ENCODE peak calls at places on chromosomes 13 and 19, in four cellular contexts. R, O, V and G are unnamed samples. For H3K27me3, the result is how much of the 10 kb centered on the place peaks cover.

GRCh38 chr13:21372530-21372929 is 86.6 kb downstream of the ZDHHC20 start:
- DNase-seq in O (no peak), R (no peak), V (no peak), G (no peak)

GRCh38 chr13:33219926-33220325 is 65.6 kb downstream of the STARD13 start:
- DNase-seq in V (no peak), O (no peak), R (no peak), G (no peak)

GRCh38 chr19:658916-659839 is 3.8 kb downstream of the RNF126 start:
- DNase-seq in R (peak), V (no peak), O (peak), G (no peak)

GRCh38 chr19:35269425-35270117 is 809 bp downstream of the USF2 start:
- DNase-seq in V (peak), R (peak), O (peak), G (peak)

GRCh38 chr13:111789011-111789410 is 277.9 kb upstream of the SOX1 start:
- DNase-seq in R (no peak), V (no peak), O (peak), G (no peak)

GRCh38 chr13:26899153-26899552 is 138.6 kb upstream of the GPR12 start:
- DNase-seq in V (no peak), O (no peak), R (no peak), G (no peak)

GRCh38 chr19:12350185-12350889 is 15.1 kb downstream of the ZNF442 start:
- DNase-seq in V (peak), R (no peak), O (no peak), G (no peak)

GRCh38 chr19:10419200-10419645 is 1.1 kb upstream of the PDE4A start:
- DNase-seq in O (no peak), R (peak), V (no peak), G (no peak)

GRCh38 chr19:16062789-16063188 is 13.5 kb upstream of the TPM4 start:
- DNase-seq in V (no peak), R (peak), O (no peak), G (no peak)

GRCh38 chr19:51552996-51553725 is 17.9 kb upstream of the ZNF175 start:
- DNase-seq in V (peak), O (peak), R (peak), G (peak)

GRCh38 chr13:41648314-41648935 is 191.1 kb downstream of the RGCC start:
- DNase-seq in O (no peak), V (no peak), R (no peak), G (no peak)

GRCh38 chr19:48393559-48394330 is at the start of gene GRIN2D:
- DNase-seq in O (no peak), R (peak), V (peak), G (peak)

GRCh38 chr13:39951301-39951700 is 295.8 kb downstream of the COG6 start:
- DNase-seq in O (no peak), V (no peak), R (no peak), G (no peak)

GRCh38 chr19:36916991-36917390 is 859 bp downstream of the ZNF568 start:
- DNase-seq in V (peak), R (no peak), O (no peak), G (no peak)

GRCh38 chr13:39538826-39539555 is 64.0 kb downstream of the LHFPL6 start:
- DNase-seq in V (peak), O (no peak), R (no peak), G (no peak)

GRCh38 chr19:17035842-17036424 is 9.3 kb upstream of the CPAMD8 start:
- DNase-seq in V (no peak), R (no peak), O (no peak), G (no peak)

GRCh38 chr19:39307233-39307821 is 11.1 kb downstream of the IFNL1 start:
- DNase-seq in O (no peak), V (no peak), R (no peak), G (no peak)

GRCh38 chr19:49556412-49557398 is 23.7 kb downstream of the NOSIP start:
- DNase-seq in R (peak), V (no peak), O (no peak), G (peak)

GRCh38 chr19:51702754-51703654 is 9.9 kb downstream of the SPACA6 start:
- DNase-seq in R (no peak), O (no peak), V (no peak), G (peak)

GRCh38 chr13:102724923-102725322 is 30.1 kb upstream of the METTL21C start:
- DNase-seq in R (no peak), O (no peak), V (peak), G (no peak)

GRCh38 chr19:51692065-51692915 is 840 bp upstream of the SPACA6 start:
- DNase-seq in R (no peak), O (no peak), V (no peak), G (no peak)

DNA sequence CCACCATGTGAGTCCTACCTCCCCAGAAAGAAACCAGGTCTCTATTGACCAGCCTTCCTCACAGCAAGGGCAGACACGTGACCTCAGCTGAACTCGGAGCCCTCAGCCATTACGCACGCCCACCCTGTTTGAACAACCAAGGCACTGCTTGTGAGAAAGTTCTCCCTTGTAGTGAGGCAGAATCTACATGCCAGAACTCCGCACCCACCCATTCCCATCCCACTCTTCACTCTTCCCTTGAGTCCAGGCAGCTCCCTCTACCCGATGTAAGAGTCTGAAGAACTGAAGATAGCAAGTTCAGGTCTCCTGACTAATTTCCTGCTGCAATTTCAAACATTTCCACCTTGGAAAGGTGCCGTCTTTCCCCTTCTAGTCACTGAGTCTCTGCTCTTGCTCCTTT is 6.4 kb downstream of the NOVA2 start:
- DNase-seq in O (no peak), R (no peak), V (no peak), G (no peak)
- H3K27me3 ChIP-seq in O (under half), R (under half), V (under half), G (under half)

DNA sequence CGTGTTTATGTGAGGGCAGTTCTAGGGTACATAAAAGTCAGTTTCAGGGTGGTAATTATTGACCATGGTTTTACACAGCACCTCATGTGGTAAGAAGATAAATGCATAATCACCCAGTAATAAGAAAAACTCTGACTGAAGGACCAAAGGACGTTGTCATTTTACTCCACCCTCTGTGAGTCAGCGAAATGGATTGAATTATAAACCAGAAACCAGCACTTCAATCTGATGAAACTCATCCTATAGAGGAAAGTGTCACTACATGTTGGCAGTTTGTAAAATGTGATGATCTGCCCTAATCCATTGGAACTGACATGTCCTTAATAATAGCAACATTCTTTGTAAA is 406.8 kb downstream of the KLF5 start:
- DNase-seq in O (no peak), V (peak), R (no peak), G (no peak)
- TF ChIP-seq CTCF in O (no peak), V (no peak), R (no peak), G (no peak)

DNA sequence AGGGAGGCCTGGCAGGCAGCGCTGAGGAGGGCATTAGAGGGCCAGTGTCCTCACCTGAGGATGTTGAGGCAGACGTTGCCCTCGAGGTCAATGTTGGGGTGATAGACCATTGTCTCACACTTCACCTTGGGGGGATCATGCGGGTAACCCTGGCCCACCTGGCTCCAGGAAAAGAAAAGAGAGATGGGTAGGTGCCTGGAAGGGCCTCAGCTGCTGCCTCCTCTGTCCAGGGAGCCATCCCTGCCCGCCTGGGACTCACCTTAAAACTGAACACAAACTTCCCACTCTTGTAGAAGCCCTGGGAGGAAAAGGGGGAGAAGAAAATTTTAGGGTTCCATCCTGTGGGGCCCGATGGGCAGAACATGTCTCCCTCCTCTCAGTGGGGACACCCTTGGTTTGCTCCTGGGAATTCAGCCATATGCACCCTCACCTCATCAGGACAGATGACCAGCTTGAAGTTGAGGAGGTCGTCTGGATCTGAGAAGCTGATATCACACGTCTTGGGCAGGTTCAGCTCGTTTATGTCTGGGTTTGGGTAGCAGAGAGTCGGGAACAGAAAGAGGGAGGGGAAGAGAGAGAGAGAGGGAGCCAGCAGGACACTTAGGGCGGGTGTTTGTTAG is 1.7 kb downstream of the UBE2M start:
- DNase-seq in V (no peak), O (no peak), R (no peak), G (no peak)
- H3K4me3 ChIP-seq in V (peak), O (peak), R (peak), G (no peak)

DNA sequence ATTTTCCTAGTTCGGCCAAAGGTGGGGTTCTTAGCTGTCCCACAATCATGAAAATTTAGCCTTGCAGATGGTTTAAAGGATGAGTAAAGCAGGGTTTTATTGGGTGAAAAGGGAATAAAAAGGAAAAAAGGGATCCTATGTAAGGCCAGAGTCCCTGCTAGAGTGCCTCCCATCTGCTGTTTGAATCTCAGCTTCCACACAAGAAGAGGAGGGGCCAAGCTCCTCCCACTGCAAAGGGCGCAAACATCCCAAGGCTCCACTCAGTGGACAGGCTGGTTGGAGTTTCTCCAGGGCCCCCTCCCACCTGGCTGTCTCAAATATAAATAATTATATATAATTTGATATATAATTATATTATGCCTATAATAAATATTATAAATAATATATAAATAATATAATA is 1272.1 kb upstream of the PCDH20 start:
- DNase-seq in R (no peak), V (no peak), O (no peak), G (no peak)
- H3K27me3 ChIP-seq in R (under half), V (under half), O (under half), G (under half)

DNA sequence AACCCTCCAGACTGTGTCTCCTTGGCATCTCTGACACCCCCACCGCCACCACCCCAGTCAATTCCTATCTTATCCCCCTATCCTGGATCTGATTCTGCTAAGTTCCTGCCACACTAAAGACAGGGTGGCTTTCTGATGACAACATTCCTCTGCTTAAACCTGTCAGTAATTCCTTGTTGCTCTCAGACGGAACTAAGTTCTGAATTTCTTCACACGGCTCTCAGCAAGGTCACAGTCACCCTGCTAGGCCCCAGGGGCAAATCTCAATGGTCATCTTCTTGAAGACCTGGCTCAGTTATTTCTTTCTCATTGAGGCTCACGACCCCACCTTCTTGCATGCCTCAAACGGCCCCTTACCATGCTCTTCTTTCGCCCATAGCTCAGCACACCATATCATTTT is 7.6 kb downstream of the ALOX5AP start:
- DNase-seq in V (no peak), R (no peak), O (no peak), G (no peak)
- TF ChIP-seq CTCF in V (no peak), R (no peak), O (no peak), G (no peak)

GRCh38 chr19:42494321-42494720 is 34.0 kb downstream of the CEACAM1 start:
- DNase-seq in O (no peak), R (no peak), V (no peak), G (no peak)
- H3K4me3 ChIP-seq in O (no peak), R (no peak), V (no peak), G (no peak)

GRCh38 chr19:2033115-2033824 is 17.8 kb upstream of the BTBD2 start:
- DNase-seq in V (no peak), O (no peak), R (no peak), G (no peak)
- H3K27me3 ChIP-seq in V (under half), O (under half), R (under half), G (under half)